ENCODE peak calls at places on chromosome X, in eight cellular contexts. V, B, A, D, G, I, C and J are unnamed samples. For H3K4me1, the result is how much of the 10 kb centered on the place peaks cover.

GRCh38 chrX:51002160-51002632 is 91.7 kb downstream of the BMP15 start:
- DNase-seq in D (no peak), A (no peak), I (no peak), B (no peak), C (no peak), G (no peak), V (no peak), J (no peak)

GRCh38 chrX:63453571-63453970 is 102.4 kb upstream of the SPIN4 start:
- DNase-seq in V (no peak), I (no peak), B (no peak), G (no peak), C (no peak), D (no peak), A (no peak), J (no peak)

GRCh38 chrX:151753313-151754041 is 18.9 kb downstream of the CNGA2 start:
- DNase-seq in I (no peak), G (peak), D (peak), V (peak), C (peak), B (peak), A (peak), J (peak)

GRCh38 chrX:39497717-39498265 is 600.0 kb downstream of the BCOR start:
- DNase-seq in I (no peak), A (no peak), B (no peak), D (no peak), C (no peak), V (no peak), G (no peak), J (no peak)

GRCh38 chrX:6021316-6022091 is 207.2 kb downstream of the NLGN4X start:
- DNase-seq in G (no peak), D (peak), C (no peak), A (peak), B (no peak), I (no peak), V (peak), J (peak)

GRCh38 chrX:147803948-147804347 is 107.8 kb upstream of the FMR1 start:
- DNase-seq in D (peak), I (no peak), G (no peak), V (peak), A (no peak), B (no peak), C (no peak), J (no peak)

GRCh38 chrX:150897371-150898319 is 823 bp downstream of the CD99L2 start:
- DNase-seq in I (peak), V (peak), A (no peak), G (no peak), D (no peak), B (peak), C (no peak), J (no peak)

GRCh38 chrX:49995021-49995731 is 72.8 kb downstream of the CLCN5 start:
- DNase-seq in B (no peak), C (no peak), D (peak), G (no peak), V (peak), I (no peak), A (peak), J (no peak)

GRCh38 chrX:110407910-110408545 is 49.4 kb downstream of the RTL9 start:
- DNase-seq in I (peak), G (no peak), A (peak), B (no peak), C (no peak), D (peak), V (peak), J (peak)

GRCh38 chrX:38891641-38892413 is 90.6 kb downstream of the MID1IP1 start:
- DNase-seq in A (peak), G (no peak), V (no peak), B (no peak), I (no peak), C (no peak), D (no peak), J (no peak)

GRCh38 chrX:21770631-21771321 is 12.9 kb upstream of the SMPX start:
- DNase-seq in A (no peak), C (no peak), V (peak), B (no peak), D (no peak), I (no peak), G (no peak), J (no peak)

GRCh38 chrX:123173833-123174232 is 10.2 kb upstream of the GRIA3 start:
- DNase-seq in I (no peak), A (no peak), G (no peak), D (no peak), B (no peak), V (peak), C (no peak), J (no peak)

GRCh38 chrX:97685753-97686152 is 802.0 kb downstream of the RPA4 start:
- DNase-seq in I (no peak), D (peak), C (no peak), A (peak), B (no peak), G (no peak), V (peak), J (no peak)

GRCh38 chrX:15816886-15817285 is 26.6 kb downstream of the ZRSR2 start:
- DNase-seq in D (peak), C (no peak), B (no peak), I (peak), G (no peak), A (no peak), V (no peak), J (no peak)

GRCh38 chrX:46376246-46376885 is 168.9 kb downstream of the ZNF674 start:
- DNase-seq in I (no peak), A (peak), B (no peak), C (no peak), G (no peak), D (peak), V (peak), J (no peak)

GRCh38 chrX:152412105-152412504 is 39.0 kb downstream of the GABRA3 start:
- DNase-seq in I (no peak), B (no peak), A (no peak), C (no peak), D (no peak), G (no peak), V (no peak), J (no peak)

GRCh38 chrX:107747596-107748161 is 27.9 kb downstream of the TSC22D3 start:
- DNase-seq in D (peak), G (no peak), I (no peak), C (no peak), V (no peak), A (peak), B (no peak), J (peak)

GRCh38 chrX:123140454-123140853 is 43.6 kb upstream of the GRIA3 start:
- DNase-seq in B (no peak), D (no peak), C (no peak), A (no peak), I (no peak), G (no peak), V (no peak), J (no peak)

GRCh38 chrX:68304602-68305001 is 128.7 kb downstream of the OPHN1 start:
- DNase-seq in D (no peak), V (no peak), I (no peak), B (no peak), G (no peak), C (no peak), A (no peak), J (no peak)

GRCh38 chrX:39195156-39195555 is 393.9 kb downstream of the MID1IP1 start:
- DNase-seq in G (no peak), I (no peak), C (no peak), D (peak), A (no peak), V (no peak), B (no peak), J (no peak)

GRCh38 chrX:38275615-38276014 is 51.7 kb downstream of the RPGR start:
- DNase-seq in I (no peak), V (peak), G (no peak), D (no peak), A (peak), C (no peak), B (no peak), J (no peak)

GRCh38 chrX:135625995-135626394 is 87.4 kb upstream of the CT45A1 start:
- DNase-seq in I (no peak), B (no peak), C (no peak), D (peak), V (peak), G (no peak), A (no peak), J (no peak)

GRCh38 chrX:51420610-51421009 is 75.8 kb downstream of the NUDT11 start:
- DNase-seq in C (no peak), B (no peak), A (peak), G (no peak), I (no peak), D (peak), V (peak), J (no peak)

GRCh38 chrX:50081282-50081955 is 119.4 kb downstream of the AKAP4 start:
- DNase-seq in I (no peak), B (peak), V (peak), C (peak), D (peak), A (peak), G (peak), J (peak)

GRCh38 chrX:18424482-18425198 is 768 bp upstream of the CDKL5 start:
- DNase-seq in C (no peak), B (peak), G (peak), I (peak), D (peak), V (peak), A (peak), J (no peak)

DNA sequence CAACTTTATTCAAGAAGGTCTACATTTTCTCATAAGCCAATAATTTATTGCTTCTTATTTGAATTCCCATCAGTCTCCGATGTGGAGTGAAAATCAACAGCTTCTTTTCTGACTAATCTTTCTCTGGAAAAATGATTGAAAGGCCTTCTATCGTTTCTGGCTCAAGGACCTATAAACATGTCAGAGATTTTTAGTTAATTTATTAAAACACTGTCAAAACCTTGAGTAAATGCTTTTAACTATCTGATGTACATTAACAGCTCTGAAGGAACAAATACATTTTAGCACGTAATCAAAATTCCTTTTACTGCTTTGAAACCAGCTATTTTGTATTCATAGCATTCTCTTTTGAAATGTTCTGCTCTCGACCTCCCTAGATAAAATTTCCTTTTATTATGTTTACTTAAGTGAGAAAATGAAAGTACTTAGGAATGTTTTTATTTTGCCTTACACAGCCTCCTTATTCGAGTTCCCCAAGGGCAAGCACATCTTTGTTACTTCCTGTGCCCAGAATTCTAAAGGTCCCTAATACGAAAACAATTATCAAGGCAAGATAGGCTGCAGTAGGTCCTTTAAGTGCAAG is 3.2 kb upstream of the ZFX start:
- DNase-seq in G (no peak), I (no peak), B (no peak), A (peak), V (peak), C (no peak), D (no peak), J (no peak)
- H3K4me3 ChIP-seq in G (peak), I (no peak), B (peak), A (peak), V (peak), C (no peak), D (no peak), J (no peak)

GRCh38 chrX:134570509-134570846 is 87.8 kb downstream of the PLAC1 start:
- DNase-seq in A (no peak), V (no peak), G (no peak), I (no peak), C (no peak), D (peak), B (no peak), J (no peak)
- H3K4me1 ChIP-seq in A (under half), V (half or more), G (under half), I (under half), C (under half), D (under half), B (under half), J (under half)

DNA sequence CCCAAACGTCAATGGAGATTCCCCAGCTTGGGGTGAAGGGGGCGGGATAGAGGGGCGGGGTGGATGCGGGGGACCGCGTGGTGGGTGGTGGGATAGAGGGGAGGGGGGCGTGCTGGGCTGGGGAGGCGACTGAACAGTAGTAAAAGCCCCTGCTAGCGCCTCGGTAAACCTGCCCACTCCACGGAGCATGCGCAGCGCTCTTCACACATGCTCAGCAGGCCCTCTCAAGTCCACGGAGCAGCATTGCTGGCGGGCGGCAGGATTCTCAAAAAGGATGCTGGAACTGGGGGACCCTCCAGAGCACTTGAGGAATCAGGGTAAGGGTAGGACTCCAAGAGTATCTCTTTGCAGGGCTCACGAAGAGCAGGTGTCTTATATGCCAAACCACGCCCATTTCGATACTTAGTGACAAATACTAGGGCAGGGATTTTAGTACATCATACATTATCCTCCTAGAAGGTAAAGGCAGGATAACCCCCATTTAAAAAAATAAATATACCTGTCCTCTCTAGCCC is 378 bp upstream of the RPS6KA6 start:
- DNase-seq in D (peak), A (peak), I (no peak), G (peak), C (peak), V (peak), B (peak), J (peak)
- TF ChIP-seq CTCF in D (no peak), A (peak), I (no peak), G (no peak), C (no peak), V (no peak), B (no peak), J (no peak)

GRCh38 chrX:78514852-78515251 is 144.3 kb downstream of the RTL3 start:
- DNase-seq in B (no peak), I (no peak), V (no peak), A (no peak), D (peak), G (no peak), C (no peak), J (no peak)

GRCh38 chrX:78522601-78523000 is 136.5 kb downstream of the RTL3 start:
- DNase-seq in I (no peak), V (no peak), B (no peak), C (no peak), D (no peak), A (no peak), G (no peak), J (no peak)

GRCh38 chrX:78513996-78514745 is 145.0 kb downstream of the RTL3 start:
- DNase-seq in C (no peak), B (no peak), A (no peak), D (no peak), I (no peak), G (no peak), V (no peak), J (no peak)

GRCh38 chrX:78517124-78517523 is 142.0 kb downstream of the RTL3 start:
- DNase-seq in D (no peak), V (no peak), A (no peak), C (no peak), B (no peak), G (no peak), I (no peak), J (no peak)
- H3K4me3 ChIP-seq in D (no peak), V (no peak), A (no peak), C (no peak), B (no peak), G (no peak), I (no peak), J (no peak)

GRCh38 chrX:154369453-154370299 is 4.8 kb downstream of the FLNA start:
- DNase-seq in V (peak), G (peak), D (peak), I (peak), A (peak), C (peak), B (peak), J (peak)

GRCh38 chrX:154371771-154372300 is 2.6 kb downstream of the FLNA start:
- DNase-seq in G (no peak), D (no peak), B (peak), A (no peak), I (no peak), V (no peak), C (peak), J (no peak)

GRCh38 chrX:154370882-154371770 is 3.3 kb downstream of the FLNA start:
- DNase-seq in C (peak), A (peak), B (peak), D (peak), V (peak), G (peak), I (peak), J (peak)

GRCh38 chrX:154368630-154369452 is 5.6 kb downstream of the FLNA start:
- DNase-seq in G (peak), B (peak), V (peak), C (peak), D (no peak), I (peak), A (peak), J (peak)

GRCh38 chrX:154370300-154370881 is 4.0 kb downstream of the FLNA start:
- DNase-seq in D (no peak), V (no peak), G (peak), I (no peak), B (peak), C (peak), A (no peak), J (no peak)
- H3K4me1 ChIP-seq in D (under half), V (half or more), G (half or more), I (under half), B (under half), C (half or more), A (under half), J (under half)

GRCh38 chrX:115362334-115363095 is 73.0 kb downstream of the LUZP4 start:
- DNase-seq in B (no peak), D (no peak), C (no peak), G (no peak), A (peak), V (no peak), I (no peak), J (no peak)
- TF ChIP-seq CTCF in B (no peak), D (peak), C (no peak), G (no peak), A (peak), V (no peak), I (no peak), J (no peak)

GRCh38 chrX:48468693-48469691 is 1.1 kb downstream of the SLC38A5 start:
- DNase-seq in G (no peak), I (peak), D (no peak), C (no peak), A (no peak), V (no peak), B (no peak), J (no peak)

GRCh38 chrX:48465336-48465933 is 4.6 kb downstream of the SLC38A5 start:
- DNase-seq in G (peak), A (peak), B (no peak), I (no peak), D (no peak), C (no peak), V (no peak), J (no peak)

GRCh38 chrX:48468247-48468671 is 1.8 kb downstream of the SLC38A5 start:
- DNase-seq in B (no peak), C (no peak), I (no peak), D (no peak), V (no peak), G (no peak), A (no peak), J (no peak)

GRCh38 chrX:48466696-48467095 is 3.4 kb downstream of the SLC38A5 start:
- DNase-seq in G (no peak), C (no peak), B (no peak), I (no peak), D (no peak), V (no peak), A (no peak), J (no peak)

GRCh38 chrX:48467331-48467761 is 2.7 kb downstream of the SLC38A5 start:
- DNase-seq in V (no peak), G (peak), A (no peak), C (no peak), D (no peak), B (peak), I (no peak), J (no peak)
- H3K4me3 ChIP-seq in V (no peak), G (peak), A (peak), C (no peak), D (no peak), B (no peak), I (no peak), J (no peak)